ENCODE peak calls at places on chromosomes 11 and 22, in nine cellular contexts. W is HL-60, D is HCT116, A is OCI-LY7, I is heart right ventricle, O is cardiac muscle cell, B is prostate gland, R is uterus, M is mammary epithelial cell. N is an unnamed sample.

GRCh38 chr22:48941903-48942625 is 885.6 kb downstream of the BRD1 start:
- DNase-seq in W (no peak), D (no peak), A (no peak), I (no peak), O (no peak), B (no peak), R (no peak), M (no peak), N (no peak)

GRCh38 chr22:36081023-36081431 is 52.4 kb upstream of the RBFOX2 start:
- DNase-seq in W (no peak), D (no peak), A (no peak), I (no peak), O (peak), B (no peak), R (peak), M (peak), N (no peak)

GRCh38 chr11:106466441-106467190 is 389.2 kb downstream of the AASDHPPT start:
- DNase-seq in W (no peak), D (no peak), A (no peak), I (no peak), O (peak), B (no peak), R (no peak), M (no peak), N (no peak)

GRCh38 chr11:2801711-2802388 is 83.7 kb downstream of the CDKN1C start:
- DNase-seq in W (no peak), D (no peak), A (no peak), I (peak), O (no peak), B (no peak), R (peak), M (no peak), N (no peak)

GRCh38 chr22:31240011-31240410 is 27.9 kb downstream of the LIMK2 start:
- DNase-seq in W (no peak), D (no peak), A (no peak), I (no peak), O (peak), B (no peak), R (no peak), M (no peak), N (no peak)

GRCh38 chr11:34490304-34490703 is 23.3 kb downstream of the ELF5 start:
- DNase-seq in W (no peak), D (no peak), A (no peak), I (no peak), O (no peak), B (no peak), R (no peak), M (no peak), N (no peak)

GRCh38 chr11:116240661-116241060 is 532.1 kb downstream of the BUD13 start:
- DNase-seq in W (no peak), D (no peak), A (no peak), I (no peak), O (peak), B (no peak), R (no peak), M (no peak), N (no peak)

GRCh38 chr11:93570759-93571413 is 27.7 kb upstream of the SMCO4 start:
- DNase-seq in W (no peak), D (no peak), A (no peak), I (no peak), O (peak), B (peak), R (peak), M (peak), N (no peak)

GRCh38 chr11:130369141-130369691 is 54.5 kb upstream of the ZBTB44 start:
- DNase-seq in W (no peak), D (no peak), A (no peak), I (no peak), O (no peak), B (no peak), R (no peak), M (no peak), N (no peak)

GRCh38 chr11:12411806-12412727 is 34.7 kb downstream of the PARVA start:
- DNase-seq in W (no peak), D (peak), A (peak), I (peak), O (peak), B (no peak), R (peak), M (peak), N (peak)

GRCh38 chr11:105236631-105237030 is 97.1 kb upstream of the CARD18 start:
- DNase-seq in W (no peak), D (no peak), A (no peak), I (no peak), O (peak), B (no peak), R (no peak), M (no peak), N (no peak)

GRCh38 chr11:20599424-20600346 is at the start of gene SLC6A5:
- DNase-seq in W (peak), D (no peak), A (peak), I (peak), O (peak), B (no peak), R (no peak), M (peak), N (no peak)

GRCh38 chr22:48431536-48432315 is 1395.9 kb downstream of the BRD1 start:
- DNase-seq in W (no peak), D (no peak), A (no peak), I (no peak), O (no peak), B (no peak), R (no peak), M (no peak), N (no peak)

GRCh38 chr22:46945481-46945880 is 183.0 kb downstream of the TBC1D22A start:
- DNase-seq in W (no peak), D (no peak), A (no peak), I (no peak), O (no peak), B (no peak), R (no peak), M (no peak), N (no peak)

GRCh38 chr11:112780351-112781043 is 180.7 kb upstream of the NCAM1 start:
- DNase-seq in W (no peak), D (no peak), A (no peak), I (peak), O (peak), B (no peak), R (peak), M (peak), N (no peak)

GRCh38 chr11:118304227-118304808 is at the start of gene CD3E:
- DNase-seq in W (no peak), D (no peak), A (peak), I (no peak), O (no peak), B (no peak), R (no peak), M (no peak), N (no peak)

GRCh38 chr11:68632802-68633201 is 51.5 kb upstream of the GAL start:
- DNase-seq in W (peak), D (peak), A (peak), I (no peak), O (peak), B (peak), R (no peak), M (peak), N (no peak)

GRCh38 chr11:69333906-69334305 is 40.0 kb downstream of the MYEOV start:
- DNase-seq in W (no peak), D (no peak), A (no peak), I (no peak), O (no peak), B (no peak), R (no peak), M (no peak), N (no peak)

GRCh38 chr11:9716275-9717039 is 52.6 kb downstream of the SWAP70 start:
- DNase-seq in W (peak), D (no peak), A (peak), I (no peak), O (peak), B (no peak), R (peak), M (no peak), N (no peak)

GRCh38 chr11:35658028-35658948 is 4.3 kb upstream of the TRIM44 start:
- DNase-seq in W (no peak), D (no peak), A (no peak), I (no peak), O (no peak), B (no peak), R (no peak), M (no peak), N (no peak)

GRCh38 chr11:112320668-112321067 is 60.0 kb upstream of the PLET1 start:
- DNase-seq in W (no peak), D (no peak), A (no peak), I (peak), O (peak), B (peak), R (peak), M (peak), N (peak)

GRCh38 chr11:36711104-36711825 is 113.2 kb upstream of the RAG2 start:
- DNase-seq in W (no peak), D (no peak), A (peak), I (no peak), O (no peak), B (no peak), R (no peak), M (peak), N (no peak)

GRCh38 chr11:130635937-130636336 is 187.5 kb downstream of the ADAMTS15 start:
- DNase-seq in W (no peak), D (no peak), A (no peak), I (no peak), O (no peak), B (no peak), R (no peak), M (no peak), N (no peak)

GRCh38 chr11:116373107-116373506 is 399.7 kb downstream of the BUD13 start:
- DNase-seq in W (no peak), D (no peak), A (no peak), I (no peak), O (no peak), B (no peak), R (no peak), M (no peak), N (no peak)

GRCh38 chr11:124740277-124740882 is 638 bp downstream of the NRGN start:
- DNase-seq in W (peak), D (no peak), A (peak), I (peak), O (no peak), B (no peak), R (no peak), M (peak), N (no peak)

GRCh38 chr11:64854534-64855502 is 10.4 kb upstream of the CDC42BPG start:
- DNase-seq in W (no peak), D (peak), A (no peak), I (peak), O (peak), B (no peak), R (peak), M (peak), N (peak)

GRCh38 chr22:33325232-33326004 is 267.2 kb upstream of the SYN3 start:
- DNase-seq in W (no peak), D (no peak), A (peak), I (no peak), O (no peak), B (no peak), R (no peak), M (no peak), N (no peak)

GRCh38 chr11:31809543-31809856 is 1.6 kb downstream of the PAX6 start:
- DNase-seq in W (no peak), D (no peak), A (no peak), I (no peak), O (no peak), B (no peak), R (no peak), M (no peak), N (no peak)

GRCh38 chr22:39021552-39022250 is 774 bp downstream of the APOBEC3D start:
- DNase-seq in W (no peak), D (no peak), A (no peak), I (no peak), O (peak), B (no peak), R (no peak), M (no peak), N (no peak)
- H3K27ac ChIP-seq in W (peak), D (no peak), A (peak), I (peak), O (peak), B (peak), R (peak), M (no peak), N (peak)

GRCh38 chr11:85886089-85887056 is 31.2 kb downstream of the CCDC83 start:
- DNase-seq in W (no peak), D (no peak), A (no peak), I (no peak), O (peak), B (no peak), R (no peak), M (no peak), N (no peak)
- H3K4me3 ChIP-seq in W (no peak), D (no peak), A (no peak), I (no peak), O (no peak), B (no peak), R (no peak), M (no peak), N (no peak)

DNA sequence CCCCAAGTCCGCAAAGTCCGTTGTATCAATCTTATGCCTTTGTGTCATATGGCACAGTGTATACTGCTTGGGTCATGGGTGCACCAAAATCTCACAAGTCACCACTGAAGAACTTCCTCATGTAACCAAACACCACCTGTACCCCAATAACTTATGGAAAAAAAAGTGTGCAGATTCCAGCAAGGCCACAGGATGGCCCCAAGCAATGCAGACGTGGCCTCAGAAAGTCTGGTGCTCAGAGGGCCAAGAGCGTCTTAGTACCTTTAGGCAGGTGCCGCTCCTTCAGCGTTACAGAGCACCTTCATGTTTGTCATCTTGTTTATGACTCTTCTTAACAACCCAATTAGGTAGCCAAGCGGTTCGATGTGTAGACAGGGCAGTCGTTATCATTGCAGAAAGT is 65.3 kb downstream of the PRDM11 start:
- DNase-seq in W (no peak), D (no peak), A (no peak), I (no peak), O (no peak), B (no peak), R (no peak), M (no peak), N (no peak)
- TF ChIP-seq CTCF in W (no peak), D (no peak), A (peak), I (no peak), O (no peak), B (no peak), R (no peak), M (no peak), N (no peak)

GRCh38 chr11:72738199-72739141 is 13.7 kb downstream of the ARAP1 start:
- DNase-seq in W (no peak), D (no peak), A (peak), I (no peak), O (no peak), B (no peak), R (no peak), M (no peak), N (no peak)
- H3K27ac ChIP-seq in W (peak), D (no peak), A (peak), I (peak), O (peak), B (no peak), R (peak), M (no peak), N (no peak)

GRCh38 chr11:102111787-102112653 is 1.8 kb downstream of the YAP1 start:
- DNase-seq in W (no peak), D (peak), A (no peak), I (no peak), O (peak), B (peak), R (peak), M (peak), N (peak)
- H3K4me3 ChIP-seq in W (no peak), D (peak), A (no peak), I (peak), O (peak), B (peak), R (peak), M (peak), N (peak)

N was measured in thoracic aorta.